ENCODE peak calls at places on chromosomes 3 and 15, in seven cellular contexts. One of them, this sample, is unnamed.

GRCh38 chr3:126124896-126125295 is 41.0 kb upstream of the SLC41A3 start:
- DNase-seq in AG10803: no peak
- DNase-seq in GM23338: no peak
- DNase-seq in fibroblast of pulmonary artery: no peak
- DNase-seq in gastrocnemius medialis: no peak
- DNase-seq in lower lobe of right lung: peak
- DNase-seq in K562: no peak
- DNase-seq in this sample: no peak

GRCh38 chr15:74954515-74954914 is 2.1 kb downstream of the RPP25 start:
- DNase-seq in AG10803: no peak
- DNase-seq in GM23338: no peak
- DNase-seq in fibroblast of pulmonary artery: peak
- DNase-seq in gastrocnemius medialis: no peak
- DNase-seq in lower lobe of right lung: no peak
- DNase-seq in K562: peak
- DNase-seq in this sample: no peak

GRCh38 chr3:12966847-12967750 is 106.1 kb downstream of the IQSEC1 start:
- DNase-seq in AG10803: peak
- DNase-seq in GM23338: peak
- DNase-seq in fibroblast of pulmonary artery: peak
- DNase-seq in gastrocnemius medialis: no peak
- DNase-seq in lower lobe of right lung: peak
- DNase-seq in K562: peak
- DNase-seq in this sample: no peak

GRCh38 chr15:90347666-90348065 is 4.4 kb upstream of the ZNF774 start:
- DNase-seq in AG10803: no peak
- DNase-seq in GM23338: no peak
- DNase-seq in fibroblast of pulmonary artery: no peak
- DNase-seq in gastrocnemius medialis: no peak
- DNase-seq in lower lobe of right lung: no peak
- DNase-seq in K562: no peak
- DNase-seq in this sample: no peak

GRCh38 chr3:58049143-58049785 is 41.0 kb downstream of the FLNB start:
- DNase-seq in AG10803: peak
- DNase-seq in GM23338: peak
- DNase-seq in fibroblast of pulmonary artery: peak
- DNase-seq in gastrocnemius medialis: no peak
- DNase-seq in lower lobe of right lung: no peak
- DNase-seq in K562: peak
- DNase-seq in this sample: no peak

GRCh38 chr3:121748638-121749275 is 784 bp downstream of the GOLGB1 start:
- DNase-seq in AG10803: peak
- DNase-seq in GM23338: peak
- DNase-seq in fibroblast of pulmonary artery: peak
- DNase-seq in gastrocnemius medialis: peak
- DNase-seq in lower lobe of right lung: peak
- DNase-seq in K562: no peak
- DNase-seq in this sample: no peak

GRCh38 chr3:16378415-16378814 is 113.4 kb downstream of the OXNAD1 start:
- DNase-seq in AG10803: no peak
- DNase-seq in GM23338: no peak
- DNase-seq in fibroblast of pulmonary artery: no peak
- DNase-seq in gastrocnemius medialis: no peak
- DNase-seq in lower lobe of right lung: no peak
- DNase-seq in K562: no peak
- DNase-seq in this sample: no peak

GRCh38 chr3:49845694-49846093 is 10.7 kb downstream of the TRAIP start:
- DNase-seq in AG10803: no peak
- DNase-seq in GM23338: no peak
- DNase-seq in fibroblast of pulmonary artery: no peak
- DNase-seq in gastrocnemius medialis: no peak
- DNase-seq in lower lobe of right lung: no peak
- DNase-seq in K562: no peak
- DNase-seq in this sample: no peak

GRCh38 chr3:13420817-13421755 is 964 bp upstream of the NUP210 start:
- DNase-seq in AG10803: no peak
- DNase-seq in GM23338: peak
- DNase-seq in fibroblast of pulmonary artery: no peak
- DNase-seq in gastrocnemius medialis: no peak
- DNase-seq in lower lobe of right lung: peak
- DNase-seq in K562: peak
- DNase-seq in this sample: no peak

GRCh38 chr3:36060950-36061349 is 319.4 kb upstream of the STAC start:
- DNase-seq in AG10803: no peak
- DNase-seq in GM23338: no peak
- DNase-seq in fibroblast of pulmonary artery: no peak
- DNase-seq in gastrocnemius medialis: no peak
- DNase-seq in lower lobe of right lung: no peak
- DNase-seq in K562: no peak
- DNase-seq in this sample: no peak

GRCh38 chr15:31274496-31275330 is 51.9 kb upstream of the KLF13 start:
- DNase-seq in AG10803: no peak
- DNase-seq in GM23338: no peak
- DNase-seq in fibroblast of pulmonary artery: peak
- DNase-seq in gastrocnemius medialis: no peak
- DNase-seq in lower lobe of right lung: no peak
- DNase-seq in K562: no peak
- DNase-seq in this sample: no peak

GRCh38 chr3:73411545-73411944 is 213.2 kb downstream of the PDZRN3 start:
- DNase-seq in AG10803: no peak
- DNase-seq in GM23338: no peak
- DNase-seq in fibroblast of pulmonary artery: no peak
- DNase-seq in gastrocnemius medialis: no peak
- DNase-seq in lower lobe of right lung: no peak
- DNase-seq in K562: no peak
- DNase-seq in this sample: no peak

GRCh38 chr3:123522666-123523412 is 62.0 kb downstream of the HACD2 start:
- DNase-seq in AG10803: no peak
- DNase-seq in GM23338: no peak
- DNase-seq in fibroblast of pulmonary artery: no peak
- DNase-seq in gastrocnemius medialis: peak
- DNase-seq in lower lobe of right lung: no peak
- DNase-seq in K562: no peak
- DNase-seq in this sample: no peak

GRCh38 chr3:10472877-10473440 is 32.4 kb downstream of the ATP2B2 start:
- DNase-seq in AG10803: no peak
- DNase-seq in GM23338: no peak
- DNase-seq in fibroblast of pulmonary artery: no peak
- DNase-seq in gastrocnemius medialis: no peak
- DNase-seq in lower lobe of right lung: no peak
- DNase-seq in K562: no peak
- DNase-seq in this sample: no peak

GRCh38 chr3:46662771-46663551 is 30.5 kb downstream of the ALS2CL start:
- DNase-seq in AG10803: peak
- DNase-seq in GM23338: no peak
- DNase-seq in fibroblast of pulmonary artery: peak
- DNase-seq in gastrocnemius medialis: no peak
- DNase-seq in lower lobe of right lung: peak
- DNase-seq in K562: no peak
- DNase-seq in this sample: no peak

GRCh38 chr15:62648954-62649353 is 393.6 kb upstream of the TPM1 start:
- DNase-seq in AG10803: no peak
- DNase-seq in GM23338: peak
- DNase-seq in fibroblast of pulmonary artery: peak
- DNase-seq in gastrocnemius medialis: no peak
- DNase-seq in lower lobe of right lung: no peak
- DNase-seq in K562: no peak
- DNase-seq in this sample: no peak

GRCh38 chr15:91196768-91197167 is 96.7 kb downstream of the SV2B start:
- DNase-seq in AG10803: no peak
- DNase-seq in GM23338: no peak
- DNase-seq in fibroblast of pulmonary artery: no peak
- DNase-seq in gastrocnemius medialis: no peak
- DNase-seq in lower lobe of right lung: no peak
- DNase-seq in K562: no peak
- DNase-seq in this sample: no peak

GRCh38 chr3:151085889-151086483 is 522 bp downstream of the MED12L start:
- DNase-seq in AG10803: no peak
- DNase-seq in GM23338: peak
- DNase-seq in fibroblast of pulmonary artery: no peak
- DNase-seq in gastrocnemius medialis: no peak
- DNase-seq in lower lobe of right lung: peak
- DNase-seq in K562: no peak
- DNase-seq in this sample: peak

GRCh38 chr3:124878561-124879394 is 8.4 kb downstream of the ITGB5 start:
- DNase-seq in AG10803: peak
- DNase-seq in GM23338: no peak
- DNase-seq in fibroblast of pulmonary artery: peak
- DNase-seq in gastrocnemius medialis: peak
- DNase-seq in lower lobe of right lung: no peak
- DNase-seq in K562: peak
- DNase-seq in this sample: no peak

GRCh38 chr3:42846682-42847522 is 28.8 kb downstream of the CYP8B1 start:
- DNase-seq in AG10803: no peak
- DNase-seq in GM23338: no peak
- DNase-seq in fibroblast of pulmonary artery: no peak
- DNase-seq in gastrocnemius medialis: no peak
- DNase-seq in lower lobe of right lung: peak
- DNase-seq in K562: no peak
- DNase-seq in this sample: no peak

GRCh38 chr3:141401584-141402475 is 33.5 kb downstream of the ZBTB38 start:
- DNase-seq in AG10803: peak
- DNase-seq in GM23338: peak
- DNase-seq in fibroblast of pulmonary artery: no peak
- DNase-seq in gastrocnemius medialis: no peak
- DNase-seq in lower lobe of right lung: peak
- DNase-seq in K562: no peak
- DNase-seq in this sample: no peak

GRCh38 chr3:197002701-197003454 is 26.7 kb downstream of the MELTF start:
- DNase-seq in AG10803: peak
- DNase-seq in GM23338: peak
- DNase-seq in fibroblast of pulmonary artery: peak
- DNase-seq in gastrocnemius medialis: peak
- DNase-seq in lower lobe of right lung: peak
- DNase-seq in K562: peak
- DNase-seq in this sample: peak
- TF ChIP-seq CTCF in AG10803: peak
- TF ChIP-seq CTCF in GM23338: peak
- TF ChIP-seq CTCF in fibroblast of pulmonary artery: peak
- TF ChIP-seq CTCF in gastrocnemius medialis: peak
- TF ChIP-seq CTCF in lower lobe of right lung: peak
- TF ChIP-seq CTCF in K562: peak
- TF ChIP-seq CTCF in this sample: peak

DNA sequence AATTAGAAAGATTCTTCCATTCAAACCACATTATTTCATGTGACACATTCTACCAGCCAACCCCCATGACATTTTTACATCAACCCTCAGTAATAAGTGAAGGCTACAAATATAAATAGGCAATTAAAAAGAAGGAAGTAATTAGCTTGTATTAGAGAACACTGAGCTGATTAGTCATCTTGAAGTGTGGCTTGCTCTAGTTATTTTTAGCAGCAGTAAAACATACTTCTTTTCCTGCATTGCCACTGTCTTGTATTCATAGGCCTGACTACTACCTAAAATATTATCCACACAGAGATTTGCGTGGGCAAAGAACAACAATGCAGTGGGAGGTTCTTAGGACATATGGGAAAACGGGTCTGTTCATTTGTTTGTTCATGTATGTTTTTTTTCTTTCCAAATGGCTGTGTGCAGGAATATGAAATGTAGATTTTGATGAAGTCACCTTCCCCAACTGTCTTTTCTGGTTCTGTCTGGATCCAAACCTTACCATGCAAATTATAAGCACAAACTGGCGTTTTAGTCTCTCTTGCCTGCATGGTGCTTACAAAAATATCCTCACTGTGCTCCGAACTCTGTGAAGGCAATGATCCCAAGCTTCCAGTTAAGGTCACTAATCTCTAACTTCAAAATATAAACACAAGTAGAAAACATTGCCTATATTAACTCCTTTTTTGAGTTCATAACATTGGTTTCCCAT is 31.5 kb upstream of the TM4SF4 start:
- DNase-seq in AG10803: peak
- DNase-seq in GM23338: no peak
- DNase-seq in fibroblast of pulmonary artery: peak
- DNase-seq in gastrocnemius medialis: no peak
- DNase-seq in lower lobe of right lung: no peak
- DNase-seq in K562: no peak
- DNase-seq in this sample: no peak
- TF ChIP-seq CTCF in AG10803: no peak
- TF ChIP-seq CTCF in GM23338: no peak
- TF ChIP-seq CTCF in fibroblast of pulmonary artery: no peak
- TF ChIP-seq CTCF in gastrocnemius medialis: no peak
- TF ChIP-seq CTCF in lower lobe of right lung: no peak
- TF ChIP-seq CTCF in K562: no peak
- TF ChIP-seq CTCF in this sample: no peak

DNA sequence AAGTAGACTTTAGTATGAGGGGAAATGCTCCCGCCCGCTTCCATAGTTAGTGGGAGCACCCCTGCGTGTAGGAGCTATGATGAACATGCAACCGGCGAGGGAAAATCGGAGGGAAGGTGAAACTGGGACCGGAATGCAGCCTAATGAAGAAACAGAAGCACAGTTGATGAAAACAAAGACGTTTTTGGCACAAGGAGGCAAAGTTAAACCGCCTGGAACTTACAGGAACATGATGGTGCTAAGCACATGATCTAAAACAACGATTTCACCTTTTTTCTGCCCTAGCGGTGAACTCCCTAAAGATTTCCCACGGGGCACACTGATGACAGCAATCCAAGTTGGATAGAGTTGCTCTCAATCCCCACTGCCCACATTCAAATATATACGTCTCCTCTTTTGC is 49.4 kb upstream of the SPATA12 start:
- DNase-seq in AG10803: no peak
- DNase-seq in GM23338: no peak
- DNase-seq in fibroblast of pulmonary artery: no peak
- DNase-seq in gastrocnemius medialis: no peak
- DNase-seq in lower lobe of right lung: no peak
- DNase-seq in K562: no peak
- DNase-seq in this sample: no peak
- TF ChIP-seq CTCF in AG10803: no peak
- TF ChIP-seq CTCF in GM23338: no peak
- TF ChIP-seq CTCF in fibroblast of pulmonary artery: no peak
- TF ChIP-seq CTCF in gastrocnemius medialis: no peak
- TF ChIP-seq CTCF in lower lobe of right lung: no peak
- TF ChIP-seq CTCF in K562: no peak
- TF ChIP-seq CTCF in this sample: no peak

GRCh38 chr15:70214266-70214665 is 116.5 kb upstream of the TLE3 start:
- DNase-seq in AG10803: no peak
- DNase-seq in GM23338: no peak
- DNase-seq in fibroblast of pulmonary artery: no peak
- DNase-seq in gastrocnemius medialis: no peak
- DNase-seq in lower lobe of right lung: no peak
- DNase-seq in K562: no peak
- DNase-seq in this sample: no peak

GRCh38 chr15:70212963-70213315 is 115.2 kb upstream of the TLE3 start:
- DNase-seq in AG10803: no peak
- DNase-seq in GM23338: peak
- DNase-seq in fibroblast of pulmonary artery: no peak
- DNase-seq in gastrocnemius medialis: no peak
- DNase-seq in lower lobe of right lung: no peak
- DNase-seq in K562: no peak
- DNase-seq in this sample: no peak

GRCh38 chr15:70213779-70214178 is 116.1 kb upstream of the TLE3 start:
- DNase-seq in AG10803: no peak
- DNase-seq in GM23338: no peak
- DNase-seq in fibroblast of pulmonary artery: no peak
- DNase-seq in gastrocnemius medialis: no peak
- DNase-seq in lower lobe of right lung: no peak
- DNase-seq in K562: no peak
- DNase-seq in this sample: no peak

GRCh38 chr15:70210538-70210937 is 112.8 kb upstream of the TLE3 start:
- DNase-seq in AG10803: no peak
- DNase-seq in GM23338: peak
- DNase-seq in fibroblast of pulmonary artery: no peak
- DNase-seq in gastrocnemius medialis: no peak
- DNase-seq in lower lobe of right lung: no peak
- DNase-seq in K562: no peak
- DNase-seq in this sample: no peak

GRCh38 chr15:70212288-70212962 is 114.7 kb upstream of the TLE3 start:
- DNase-seq in AG10803: no peak
- DNase-seq in GM23338: no peak
- DNase-seq in fibroblast of pulmonary artery: peak
- DNase-seq in gastrocnemius medialis: no peak
- DNase-seq in lower lobe of right lung: no peak
- DNase-seq in K562: no peak
- DNase-seq in this sample: no peak
- TF ChIP-seq CTCF in AG10803: no peak
- TF ChIP-seq CTCF in GM23338: no peak
- TF ChIP-seq CTCF in fibroblast of pulmonary artery: no peak
- TF ChIP-seq CTCF in gastrocnemius medialis: no peak
- TF ChIP-seq CTCF in lower lobe of right lung: no peak
- TF ChIP-seq CTCF in K562: no peak
- TF ChIP-seq CTCF in this sample: no peak

This sample was measured in D721Med.